ENCODE peak calls at places on chromosomes 16 and 17, in eight cellular contexts. S is stomach, E is heart right ventricle, J is cardiac muscle cell, R is OCI-LY7, F is ascending aorta, U is colonic mucosa, N is ovary. H is an unnamed sample.

GRCh38 chr17:50835563-50836231 is at the start of gene WFIKKN2:
- DNase-seq in R (no peak), F (no peak), J (no peak), E (no peak), N (peak; percentile 67), S (no peak), U (no peak), H (no peak)

GRCh38 chr17:71334041-71334781 is 786.6 kb upstream of the SOX9 start:
- DNase-seq in R (no peak), E (no peak), N (no peak), U (no peak), F (no peak), S (no peak), J (no peak), H (no peak)

GRCh38 chr17:6427284-6427781 is 7.6 kb downstream of the AIPL1 start:
- DNase-seq in J (peak; percentile 41), U (no peak), S (no peak), R (no peak), E (no peak), N (no peak), F (no peak), H (no peak)

GRCh38 chr17:34527908-34528470 is 51.4 kb upstream of the TMEM132E start:
- DNase-seq in E (no peak), F (no peak), U (no peak), R (peak; percentile 13), S (no peak), N (no peak), J (no peak), H (no peak)

GRCh38 chr16:77323695-77324094 is 111.1 kb downstream of the ADAMTS18 start:
- DNase-seq in R (no peak), J (no peak), U (no peak), N (no peak), S (no peak), E (no peak), F (no peak), H (no peak)

GRCh38 chr17:34556384-34556783 is 23.0 kb upstream of the TMEM132E start:
- DNase-seq in S (no peak), N (no peak), U (no peak), J (peak; percentile 38), F (no peak), E (no peak), R (no peak), H (no peak)

GRCh38 chr17:66341462-66341861 is 39.0 kb downstream of the PRKCA start:
- DNase-seq in F (no peak), E (no peak), R (no peak), S (no peak), J (no peak), N (no peak), U (no peak), H (no peak)

GRCh38 chr17:63529711-63530556 is 6.8 kb downstream of the KCNH6 start:
- DNase-seq in N (no peak), R (no peak), F (no peak), J (no peak), S (no peak), E (peak; percentile 25), U (no peak), H (no peak)

GRCh38 chr17:6095501-6095900 is 25.3 kb downstream of the WSCD1 start:
- DNase-seq in J (no peak), U (no peak), N (no peak), E (no peak), S (no peak), F (no peak), R (no peak), H (no peak)

GRCh38 chr17:62966426-62967110 is 533 bp downstream of the TANC2 start:
- DNase-seq in S (peak; percentile 64), U (peak; percentile 63), N (peak; percentile 83), E (peak; percentile 73), R (peak; percentile 14), J (peak; percentile 22), F (no peak), H (no peak)

GRCh38 chr17:4310349-4311060 is 46.7 kb upstream of the ANKFY1 start:
- DNase-seq in U (no peak), R (no peak), F (no peak), E (no peak), N (no peak), S (peak; percentile 37), J (peak; percentile 87), H (no peak)

GRCh38 chr17:8005951-8006730 is 3.7 kb downstream of the GUCY2D start:
- DNase-seq in U (no peak), S (no peak), R (peak; percentile 45), N (no peak), F (no peak), E (no peak), J (no peak), H (no peak)
- H3K4me1 ChIP-seq in U (peaks cover 3% of the 10 kb centered on the region), S (peaks cover 19% of the 10 kb centered on the region), R (peaks cover 8% of the 10 kb centered on the region), N (no peaks in the 10 kb centered on the region), F (peaks cover 12% of the 10 kb centered on the region), E (peaks cover 9% of the 10 kb centered on the region), J (no peaks in the 10 kb centered on the region), H (no peaks in the 10 kb centered on the region)

DNA sequence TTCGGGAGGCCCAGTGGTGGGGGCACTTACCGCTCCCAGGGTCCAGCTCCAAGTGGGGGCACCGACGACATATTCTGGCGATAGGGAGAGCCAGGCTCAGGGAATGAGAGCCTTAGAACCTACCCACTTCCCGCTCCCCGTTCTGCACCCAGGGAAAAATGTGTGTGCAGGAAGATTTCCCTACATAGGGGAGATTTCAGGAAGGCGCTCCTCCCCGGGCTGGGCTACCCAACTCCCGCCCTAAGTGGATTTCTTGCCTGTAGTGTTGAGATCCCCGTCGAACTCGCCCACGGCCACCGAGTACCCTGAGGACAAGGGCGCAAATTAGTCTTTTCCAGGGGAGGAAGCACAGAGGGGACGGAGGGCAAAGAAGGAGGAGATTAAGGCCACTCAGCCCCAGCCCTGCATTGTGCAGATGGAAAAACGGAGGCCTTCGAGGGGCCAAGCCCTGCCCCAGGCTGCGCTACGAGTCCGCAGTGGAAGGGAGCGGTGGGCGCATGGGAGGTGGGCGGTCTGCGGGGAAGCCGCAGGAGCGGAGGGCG is 5.1 kb downstream of the ITGA2B start:
- DNase-seq in U (no peak), R (no peak), J (no peak), S (no peak), N (no peak), F (no peak), E (no peak), H (no peak)
- H3K4me3 ChIP-seq in U (peak overlapping the region; percentile 49), R (no peak overlapping the region), J (peak overlapping the region; percentile 35), S (no peak overlapping the region), N (peak overlapping the region; percentile 53), F (no peak overlapping the region), E (peak overlapping the region; percentile 54), H (peak overlapping the region; percentile 15)

GRCh38 chr17:47810901-47811635 is 10.5 kb downstream of the OSBPL7 start:
- DNase-seq in J (peak; percentile 13), F (no peak), N (peak; percentile 53), R (no peak), E (no peak), S (peak; percentile 54), U (peak; percentile 80), H (no peak)

GRCh38 chr17:47811709-47812108 is 9.9 kb downstream of the OSBPL7 start:
- DNase-seq in U (no peak), S (no peak), F (no peak), R (no peak), N (no peak), J (no peak), E (no peak), H (no peak)

GRCh38 chr17:47812146-47812920 is 9.3 kb downstream of the OSBPL7 start:
- DNase-seq in E (no peak), S (no peak), N (peak; percentile 30), J (no peak), U (peak; percentile 17), R (no peak), F (no peak), H (no peak)

GRCh38 chr17:47813512-47814031 is 8.0 kb downstream of the OSBPL7 start:
- DNase-seq in S (no peak), J (no peak), R (no peak), F (no peak), E (no peak), N (peak; percentile 29), U (peak; percentile 16), H (no peak)

DNA sequence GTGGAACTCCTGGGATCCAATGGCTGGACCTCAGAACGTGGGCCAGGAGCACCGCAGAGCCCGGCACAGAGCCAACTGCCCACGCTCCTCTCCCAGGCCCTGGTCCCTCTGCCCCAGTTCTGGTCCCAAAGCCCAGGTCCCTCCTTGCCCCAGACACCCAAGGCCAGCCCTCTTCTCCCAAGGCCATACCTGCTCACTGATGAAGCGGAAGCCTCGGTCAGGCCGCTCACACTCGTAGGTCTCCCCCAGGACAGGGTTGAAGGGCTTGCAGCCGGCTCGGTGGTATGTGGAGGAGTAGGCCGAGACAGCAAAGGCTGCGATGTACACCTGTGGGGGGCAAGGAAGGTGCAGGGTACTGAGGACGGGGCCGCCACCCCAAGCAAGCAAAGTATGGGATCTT is 8.5 kb downstream of the OSBPL7 start:
- DNase-seq in E (no peak), J (no peak), N (peak; percentile 32), F (no peak), U (peak; percentile 17), R (no peak), S (no peak), H (no peak)
- H3K4me1 ChIP-seq in E (no peaks in the 10 kb centered on the region), J (no peaks in the 10 kb centered on the region), N (no peaks in the 10 kb centered on the region), F (no peaks in the 10 kb centered on the region), U (peaks cover 12% of the 10 kb centered on the region), R (no peaks in the 10 kb centered on the region), S (peaks cover 39% of the 10 kb centered on the region), H (no peaks in the 10 kb centered on the region)

GRCh38 chr16:17603614-17604013 is 132.9 kb upstream of the XYLT1 start:
- DNase-seq in U (no peak), E (no peak), J (no peak), R (no peak), N (no peak), F (no peak), S (no peak), H (no peak)
- H3K4me3 ChIP-seq in U (no peak overlapping the region), E (no peak overlapping the region), J (no peak overlapping the region), R (no peak overlapping the region), N (no peak overlapping the region), F (no peak overlapping the region), S (no peak overlapping the region), H (no peak overlapping the region)